ENCODE peak calls at places on chromosomes 4 and X, in nine cellular contexts. One of them, this sample, is unnamed. For H3K4me1, the result is how much of the 10 kb centered on the place peaks cover.

GRCh38 chrX:13898084-13898483 is 81.2 kb upstream of the GPM6B start:
- DNase-seq in PC-3: peak
- DNase-seq in GM23248: peak
- DNase-seq in GM23338: peak
- DNase-seq in MM.1S: peak
- DNase-seq in hepatocyte: no peak
- DNase-seq in neural progenitor cell: peak
- DNase-seq in SK-N-SH: peak
- DNase-seq in HCT116: no peak
- DNase-seq in this sample: peak

GRCh38 chrX:38312436-38312835 is 14.9 kb downstream of the RPGR start:
- DNase-seq in PC-3: peak
- DNase-seq in GM23248: peak
- DNase-seq in GM23338: no peak
- DNase-seq in MM.1S: no peak
- DNase-seq in hepatocyte: no peak
- DNase-seq in neural progenitor cell: no peak
- DNase-seq in SK-N-SH: no peak
- DNase-seq in HCT116: peak
- DNase-seq in this sample: no peak

GRCh38 chrX:84477114-84477513 is 25.1 kb downstream of the HDX start:
- DNase-seq in PC-3: no peak
- DNase-seq in GM23248: no peak
- DNase-seq in GM23338: no peak
- DNase-seq in MM.1S: no peak
- DNase-seq in hepatocyte: no peak
- DNase-seq in neural progenitor cell: no peak
- DNase-seq in SK-N-SH: no peak
- DNase-seq in HCT116: no peak
- DNase-seq in this sample: no peak

GRCh38 chr4:183961772-183962171 is 56.7 kb downstream of the STOX2 start:
- DNase-seq in PC-3: no peak
- DNase-seq in GM23248: no peak
- DNase-seq in GM23338: peak
- DNase-seq in MM.1S: no peak
- DNase-seq in hepatocyte: no peak
- DNase-seq in neural progenitor cell: peak
- DNase-seq in SK-N-SH: no peak
- DNase-seq in HCT116: no peak
- DNase-seq in this sample: no peak

GRCh38 chrX:100980608-100981497 is 11.3 kb downstream of the ARL13A start:
- DNase-seq in PC-3: peak
- DNase-seq in GM23248: peak
- DNase-seq in GM23338: no peak
- DNase-seq in MM.1S: no peak
- DNase-seq in hepatocyte: no peak
- DNase-seq in neural progenitor cell: no peak
- DNase-seq in SK-N-SH: no peak
- DNase-seq in HCT116: peak
- DNase-seq in this sample: no peak

GRCh38 chr4:141702472-141703182 is 66.2 kb downstream of the IL15 start:
- DNase-seq in PC-3: peak
- DNase-seq in GM23248: no peak
- DNase-seq in GM23338: peak
- DNase-seq in MM.1S: no peak
- DNase-seq in hepatocyte: peak
- DNase-seq in neural progenitor cell: no peak
- DNase-seq in SK-N-SH: no peak
- DNase-seq in HCT116: peak
- DNase-seq in this sample: no peak

GRCh38 chrX:63283331-63283730 is 67.8 kb downstream of the SPIN4 start:
- DNase-seq in PC-3: no peak
- DNase-seq in GM23248: peak
- DNase-seq in GM23338: no peak
- DNase-seq in MM.1S: no peak
- DNase-seq in hepatocyte: no peak
- DNase-seq in neural progenitor cell: no peak
- DNase-seq in SK-N-SH: no peak
- DNase-seq in HCT116: no peak
- DNase-seq in this sample: no peak

GRCh38 chr4:93828830-93829530 is 427 bp downstream of the ATOH1 start:
- DNase-seq in PC-3: no peak
- DNase-seq in GM23248: peak
- DNase-seq in GM23338: peak
- DNase-seq in MM.1S: peak
- DNase-seq in hepatocyte: peak
- DNase-seq in neural progenitor cell: peak
- DNase-seq in SK-N-SH: peak
- DNase-seq in HCT116: no peak
- DNase-seq in this sample: no peak

GRCh38 chr4:61201562-61202099 is 1.5 kb downstream of the ADGRL3 start:
- DNase-seq in PC-3: no peak
- DNase-seq in GM23248: no peak
- DNase-seq in GM23338: peak
- DNase-seq in MM.1S: no peak
- DNase-seq in hepatocyte: peak
- DNase-seq in neural progenitor cell: peak
- DNase-seq in SK-N-SH: peak
- DNase-seq in HCT116: no peak
- DNase-seq in this sample: no peak

GRCh38 chr4:80183196-80184052 is 13.9 kb upstream of the PRDM8 start:
- DNase-seq in PC-3: no peak
- DNase-seq in GM23248: peak
- DNase-seq in GM23338: peak
- DNase-seq in MM.1S: no peak
- DNase-seq in hepatocyte: no peak
- DNase-seq in neural progenitor cell: peak
- DNase-seq in SK-N-SH: peak
- DNase-seq in HCT116: no peak
- DNase-seq in this sample: no peak

GRCh38 chr4:80182237-80182866 is 15.0 kb upstream of the PRDM8 start:
- DNase-seq in PC-3: no peak
- DNase-seq in GM23248: peak
- DNase-seq in GM23338: no peak
- DNase-seq in MM.1S: no peak
- DNase-seq in hepatocyte: no peak
- DNase-seq in neural progenitor cell: no peak
- DNase-seq in SK-N-SH: no peak
- DNase-seq in HCT116: no peak
- DNase-seq in this sample: no peak

GRCh38 chr4:80185787-80186548 is 11.3 kb upstream of the PRDM8 start:
- DNase-seq in PC-3: no peak
- DNase-seq in GM23248: peak
- DNase-seq in GM23338: peak
- DNase-seq in MM.1S: no peak
- DNase-seq in hepatocyte: no peak
- DNase-seq in neural progenitor cell: peak
- DNase-seq in SK-N-SH: no peak
- DNase-seq in HCT116: no peak
- DNase-seq in this sample: no peak

GRCh38 chr4:80184791-80185756 is 12.2 kb upstream of the PRDM8 start:
- DNase-seq in PC-3: peak
- DNase-seq in GM23248: peak
- DNase-seq in GM23338: peak
- DNase-seq in MM.1S: peak
- DNase-seq in hepatocyte: no peak
- DNase-seq in neural progenitor cell: peak
- DNase-seq in SK-N-SH: no peak
- DNase-seq in HCT116: no peak
- DNase-seq in this sample: no peak

GRCh38 chr4:80184053-80184790 is 13.1 kb upstream of the PRDM8 start:
- DNase-seq in PC-3: peak
- DNase-seq in GM23248: peak
- DNase-seq in GM23338: peak
- DNase-seq in MM.1S: peak
- DNase-seq in hepatocyte: peak
- DNase-seq in neural progenitor cell: peak
- DNase-seq in SK-N-SH: peak
- DNase-seq in HCT116: peak
- DNase-seq in this sample: peak
- H3K4me1 ChIP-seq in PC-3: under half
- H3K4me1 ChIP-seq in GM23248: under half
- H3K4me1 ChIP-seq in GM23338: under half
- H3K4me1 ChIP-seq in MM.1S: under half
- H3K4me1 ChIP-seq in hepatocyte: under half
- H3K4me1 ChIP-seq in neural progenitor cell: under half
- H3K4me1 ChIP-seq in SK-N-SH: under half
- H3K4me1 ChIP-seq in HCT116: under half
- H3K4me1 ChIP-seq in this sample: under half

GRCh38 chrX:11437642-11438379 is 144.6 kb downstream of the AMELX start:
- DNase-seq in PC-3: peak
- DNase-seq in GM23248: peak
- DNase-seq in GM23338: no peak
- DNase-seq in MM.1S: peak
- DNase-seq in hepatocyte: peak
- DNase-seq in neural progenitor cell: no peak
- DNase-seq in SK-N-SH: no peak
- DNase-seq in HCT116: no peak
- DNase-seq in this sample: peak
- H2AFZ ChIP-seq in PC-3: no peak
- H2AFZ ChIP-seq in GM23248: peak
- H2AFZ ChIP-seq in GM23338: no peak
- H2AFZ ChIP-seq in MM.1S: no peak
- H2AFZ ChIP-seq in hepatocyte: no peak
- H2AFZ ChIP-seq in neural progenitor cell: no peak
- H2AFZ ChIP-seq in SK-N-SH: peak
- H2AFZ ChIP-seq in HCT116: no peak
- H2AFZ ChIP-seq in this sample: peak

DNA sequence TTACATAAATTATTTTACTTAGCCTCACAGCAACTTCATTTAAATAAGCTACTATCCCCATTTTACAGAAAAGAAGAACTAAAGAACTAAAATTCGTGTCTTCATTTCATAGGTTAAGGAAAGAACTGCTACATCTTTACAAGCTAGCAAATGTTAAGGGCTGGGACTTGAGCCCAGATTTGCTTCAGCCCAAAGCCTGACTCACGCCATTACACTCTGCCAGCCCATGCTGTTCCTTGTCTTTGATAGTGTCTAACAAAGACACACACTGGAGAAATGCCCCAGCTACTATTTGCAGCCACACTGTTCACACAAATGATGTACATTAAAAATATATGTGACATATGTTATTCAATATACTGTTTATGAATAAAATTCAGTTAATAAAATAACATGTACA is 29.0 kb upstream of the ERVMER34-1 start:
- DNase-seq in PC-3: peak
- DNase-seq in GM23248: peak
- DNase-seq in GM23338: no peak
- DNase-seq in MM.1S: no peak
- DNase-seq in hepatocyte: no peak
- DNase-seq in neural progenitor cell: no peak
- DNase-seq in SK-N-SH: no peak
- DNase-seq in HCT116: no peak
- DNase-seq in this sample: no peak
- TF ChIP-seq EZH2phosphoT487 in PC-3: no peak
- TF ChIP-seq EZH2phosphoT487 in GM23248: no peak
- TF ChIP-seq EZH2phosphoT487 in GM23338: no peak
- TF ChIP-seq EZH2phosphoT487 in MM.1S: no peak
- TF ChIP-seq EZH2phosphoT487 in hepatocyte: no peak
- TF ChIP-seq EZH2phosphoT487 in neural progenitor cell: no peak
- TF ChIP-seq EZH2phosphoT487 in SK-N-SH: no peak
- TF ChIP-seq EZH2phosphoT487 in HCT116: no peak
- TF ChIP-seq EZH2phosphoT487 in this sample: no peak

GRCh38 chr4:153495480-153496206 is 29.5 kb downstream of the TMEM131L start:
- DNase-seq in PC-3: peak
- DNase-seq in GM23248: no peak
- DNase-seq in GM23338: no peak
- DNase-seq in MM.1S: no peak
- DNase-seq in hepatocyte: no peak
- DNase-seq in neural progenitor cell: no peak
- DNase-seq in SK-N-SH: no peak
- DNase-seq in HCT116: no peak
- DNase-seq in this sample: no peak
- H3K4me1 ChIP-seq in PC-3: under half
- H3K4me1 ChIP-seq in GM23248: under half
- H3K4me1 ChIP-seq in GM23338: half or more
- H3K4me1 ChIP-seq in MM.1S: under half
- H3K4me1 ChIP-seq in hepatocyte: under half
- H3K4me1 ChIP-seq in neural progenitor cell: under half
- H3K4me1 ChIP-seq in SK-N-SH: under half
- H3K4me1 ChIP-seq in HCT116: under half
- H3K4me1 ChIP-seq in this sample: half or more

DNA sequence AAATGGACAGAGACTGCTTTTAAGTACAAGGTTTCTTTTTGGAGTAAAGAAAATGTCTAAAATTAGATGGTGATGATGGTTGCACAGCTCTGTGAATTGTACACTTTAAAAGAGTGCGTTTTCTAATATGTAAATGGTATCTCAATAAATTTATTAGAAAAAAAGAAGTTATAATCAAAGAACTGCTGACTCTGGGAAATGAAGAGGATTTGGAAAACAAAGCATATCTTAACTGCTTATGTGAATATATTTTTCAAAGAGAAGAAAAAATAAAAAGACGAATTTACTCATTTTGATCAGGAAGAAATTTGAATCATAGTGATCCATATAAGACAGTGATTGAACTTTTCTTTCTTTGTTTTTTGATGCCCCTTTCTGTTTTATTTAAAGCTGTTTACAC is 45.9 kb upstream of the FSTL5 start:
- DNase-seq in PC-3: no peak
- DNase-seq in GM23248: no peak
- DNase-seq in GM23338: no peak
- DNase-seq in MM.1S: no peak
- DNase-seq in hepatocyte: no peak
- DNase-seq in neural progenitor cell: no peak
- DNase-seq in SK-N-SH: no peak
- DNase-seq in HCT116: no peak
- DNase-seq in this sample: no peak
- H2AFZ ChIP-seq in PC-3: no peak
- H2AFZ ChIP-seq in GM23248: no peak
- H2AFZ ChIP-seq in GM23338: no peak
- H2AFZ ChIP-seq in MM.1S: no peak
- H2AFZ ChIP-seq in hepatocyte: no peak
- H2AFZ ChIP-seq in neural progenitor cell: no peak
- H2AFZ ChIP-seq in SK-N-SH: no peak
- H2AFZ ChIP-seq in HCT116: no peak
- H2AFZ ChIP-seq in this sample: no peak

GRCh38 chr4:72496119-72496518 is 72.9 kb downstream of the ADAMTS3 start:
- DNase-seq in PC-3: peak
- DNase-seq in GM23248: peak
- DNase-seq in GM23338: peak
- DNase-seq in MM.1S: no peak
- DNase-seq in hepatocyte: no peak
- DNase-seq in neural progenitor cell: no peak
- DNase-seq in SK-N-SH: no peak
- DNase-seq in HCT116: no peak
- DNase-seq in this sample: no peak
- TF ChIP-seq EZH2phosphoT487 in PC-3: no peak
- TF ChIP-seq EZH2phosphoT487 in GM23248: no peak
- TF ChIP-seq EZH2phosphoT487 in GM23338: no peak
- TF ChIP-seq EZH2phosphoT487 in MM.1S: no peak
- TF ChIP-seq EZH2phosphoT487 in hepatocyte: no peak
- TF ChIP-seq EZH2phosphoT487 in neural progenitor cell: no peak
- TF ChIP-seq EZH2phosphoT487 in SK-N-SH: no peak
- TF ChIP-seq EZH2phosphoT487 in HCT116: no peak
- TF ChIP-seq EZH2phosphoT487 in this sample: no peak

GRCh38 chr4:113560579-113560978 is 201.0 kb downstream of the CAMK2D start:
- DNase-seq in PC-3: no peak
- DNase-seq in GM23248: peak
- DNase-seq in GM23338: no peak
- DNase-seq in MM.1S: no peak
- DNase-seq in hepatocyte: no peak
- DNase-seq in neural progenitor cell: no peak
- DNase-seq in SK-N-SH: no peak
- DNase-seq in HCT116: no peak
- DNase-seq in this sample: no peak
- H3K4me1 ChIP-seq in PC-3: under half
- H3K4me1 ChIP-seq in GM23248: under half
- H3K4me1 ChIP-seq in GM23338: under half
- H3K4me1 ChIP-seq in MM.1S: under half
- H3K4me1 ChIP-seq in hepatocyte: under half
- H3K4me1 ChIP-seq in neural progenitor cell: under half
- H3K4me1 ChIP-seq in SK-N-SH: under half
- H3K4me1 ChIP-seq in HCT116: under half
- H3K4me1 ChIP-seq in this sample: half or more

This sample was measured in OCI-LY7.